ENCODE peak calls at places on chromosomes 16 and 17, in four cellular contexts. Q is HCT116, Z is H1, M is GM12878. W is an unnamed sample.

GRCh38 chr16:4517812-4518211 is 20.8 kb downstream of the CDIP1 start:
- DNase-seq in Q (no peak), Z (no peak), M (no peak), W (peak)

GRCh38 chr16:87806246-87806607 is 40.4 kb upstream of the KLHDC4 start:
- DNase-seq in Q (peak), Z (no peak), M (no peak), W (peak)

GRCh38 chr17:21044971-21045370 is 2.2 kb upstream of the USP22 start:
- DNase-seq in Q (no peak), Z (no peak), M (no peak), W (no peak)

GRCh38 chr17:45087496-45087975 is 26.4 kb downstream of the NMT1 start:
- DNase-seq in Q (no peak), Z (no peak), M (no peak), W (no peak)

GRCh38 chr17:14323522-14323981 is 22.7 kb downstream of the HS3ST3B1 start:
- DNase-seq in Q (no peak), Z (no peak), M (no peak), W (no peak)

GRCh38 chr17:80317706-80317980 is 57.0 kb downstream of the RNF213 start:
- DNase-seq in Q (no peak), Z (no peak), M (no peak), W (no peak)

GRCh38 chr17:81329279-81329926 is 34.3 kb upstream of the SLC38A10 start:
- DNase-seq in Q (peak), Z (no peak), M (no peak), W (peak)

GRCh38 chr17:1416414-1416813 is 16.4 kb upstream of the YWHAE start:
- DNase-seq in Q (no peak), Z (no peak), M (no peak), W (no peak)

GRCh38 chr16:56743840-56744239 is 13.9 kb downstream of the NUP93 start:
- DNase-seq in Q (no peak), Z (no peak), M (no peak), W (peak)

GRCh38 chr17:65268832-65269231 is 131.7 kb downstream of the RGS9 start:
- DNase-seq in Q (no peak), Z (no peak), M (no peak), W (no peak)

GRCh38 chr17:5500247-5500803 is 14.0 kb downstream of the MIS12 start:
- DNase-seq in Q (no peak), Z (no peak), M (no peak), W (no peak)

GRCh38 chr16:81848306-81848853 is 69.3 kb downstream of the PLCG2 start:
- DNase-seq in Q (no peak), Z (no peak), M (no peak), W (no peak)

GRCh38 chr17:35684046-35684802 is 47.2 kb upstream of the RASL10B start:
- DNase-seq in Q (no peak), Z (peak), M (no peak), W (no peak)

GRCh38 chr17:48601528-48602430 is 3.0 kb downstream of the HOXB6 start:
- DNase-seq in Q (no peak), Z (no peak), M (no peak), W (no peak)

GRCh38 chr17:45372325-45372869 is 55.6 kb upstream of the MAP3K14 start:
- DNase-seq in Q (no peak), Z (no peak), M (no peak), W (no peak)

GRCh38 chr16:20859699-20860098 is 40.5 kb downstream of the DCUN1D3 start:
- DNase-seq in Q (no peak), Z (no peak), M (no peak), W (no peak)

GRCh38 chr17:1298616-1299015 is 19.2 kb downstream of the TRARG1 start:
- DNase-seq in Q (no peak), Z (peak), M (no peak), W (no peak)

GRCh38 chr16:89564476-89565255 is 4.2 kb downstream of the RPL13 start:
- DNase-seq in Q (no peak), Z (no peak), M (no peak), W (no peak)

GRCh38 chr16:89563639-89564392 is 3.3 kb downstream of the RPL13 start:
- DNase-seq in Q (no peak), Z (no peak), M (no peak), W (no peak)

GRCh38 chr16:89565256-89565505 is 4.7 kb downstream of the RPL13 start:
- DNase-seq in Q (no peak), Z (no peak), M (no peak), W (no peak)

GRCh38 chr16:89567656-89568594 is 7.4 kb downstream of the RPL13 start:
- DNase-seq in Q (no peak), Z (no peak), M (no peak), W (no peak)

GRCh38 chr16:89565506-89566372 is 5.3 kb downstream of the RPL13 start:
- DNase-seq in Q (peak), Z (no peak), M (no peak), W (peak)
- TF ChIP-seq EGR1 in Q (no peak), Z (no peak), M (no peak), W (no peak)

GRCh38 chr16:24536671-24537070 is 2.7 kb upstream of the RBBP6 start:
- DNase-seq in Q (no peak), Z (no peak), M (no peak), W (no peak)
- TF ChIP-seq EGR1 in Q (no peak), Z (no peak), M (no peak), W (no peak)

DNA sequence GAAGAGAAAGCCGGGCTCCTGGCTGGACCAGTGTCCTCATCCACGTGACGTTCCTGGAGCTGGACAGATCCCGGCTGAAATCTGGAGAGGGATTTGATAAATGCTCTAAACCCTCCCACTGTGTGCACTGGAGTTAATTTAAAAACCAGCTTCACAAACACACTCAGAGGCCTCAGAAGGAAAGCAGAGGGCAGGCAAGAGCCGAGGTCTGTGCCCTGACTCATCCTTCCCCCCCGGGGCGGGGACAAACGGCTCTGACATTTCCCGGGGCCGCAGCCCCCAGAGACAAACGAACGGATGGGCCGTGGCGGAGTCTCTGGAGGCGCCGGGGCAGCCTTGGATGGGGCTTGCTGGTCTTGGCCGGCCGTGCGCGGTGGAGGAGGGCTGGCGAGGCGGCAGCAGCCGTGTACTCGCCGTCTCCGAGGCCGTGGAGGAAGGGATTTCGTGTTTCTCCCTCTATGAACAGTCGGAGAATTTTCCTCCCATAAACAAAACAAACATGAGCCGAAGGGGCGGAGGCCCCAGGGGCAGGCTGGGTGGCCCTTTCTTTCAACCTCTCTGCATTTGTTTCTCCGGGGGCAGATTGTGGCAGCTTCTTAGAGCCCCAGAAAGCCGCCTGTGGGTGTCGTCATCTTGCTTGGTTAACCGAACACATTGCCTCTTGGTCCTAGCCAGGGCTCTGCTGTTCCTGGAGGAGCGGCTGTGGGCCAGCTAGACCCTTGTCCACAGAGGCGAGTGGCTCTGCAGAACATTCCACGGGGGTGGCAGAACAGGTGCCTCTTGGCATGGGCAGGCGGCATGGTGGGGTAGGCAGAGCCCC is 94.3 kb downstream of the NTN1 start:
- DNase-seq in Q (no peak), Z (peak), M (no peak), W (no peak)
- TF ChIP-seq EGR1 in Q (no peak), Z (no peak), M (no peak), W (no peak)

GRCh38 chr17:39813631-39814030 is 50.5 kb downstream of the IKZF3 start:
- DNase-seq in Q (no peak), Z (no peak), M (no peak), W (no peak)
- TF ChIP-seq EGR1 in Q (no peak), Z (no peak), M (no peak), W (no peak)

DNA sequence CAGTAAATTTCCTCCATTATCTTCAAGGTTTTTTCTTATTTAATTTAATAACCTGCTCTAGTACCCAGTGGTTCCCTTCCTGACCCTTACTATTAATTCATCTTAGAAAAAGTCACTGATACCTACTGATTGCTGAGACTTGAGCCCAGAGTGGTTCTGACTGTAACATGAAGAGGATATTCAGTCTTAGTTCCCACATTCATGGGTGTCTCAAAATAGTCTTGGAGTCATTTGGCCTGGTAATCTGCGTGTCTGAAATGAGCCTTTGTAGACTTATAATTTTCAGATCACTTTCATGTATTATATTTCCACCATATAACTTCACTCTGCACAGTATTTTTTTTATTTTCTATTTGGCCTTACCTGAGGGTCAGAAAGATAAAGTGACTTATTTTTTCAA is 732.0 kb upstream of the KIF2B start:
- DNase-seq in Q (no peak), Z (no peak), M (no peak), W (no peak)
- TF ChIP-seq EGR1 in Q (no peak), Z (no peak), M (no peak), W (no peak)